ENCODE peak calls at places on chromosomes 6 and 20, in eight cellular contexts. J, S, I, X, O, M, C and H are unnamed samples.

GRCh38 chr6:157757430-157758403 is 65.3 kb upstream of the SNX9 start:
- DNase-seq in C (no peak), S (no peak), I (peak; percentile 62), M (no peak), O (no peak), X (no peak), J (no peak), H (no peak)

GRCh38 chr6:154962751-154963150 is 32.4 kb upstream of the TIAM2 start:
- DNase-seq in J (peak; percentile 25), C (no peak), O (no peak), I (no peak), X (no peak), S (peak; percentile 89), M (peak; percentile 79), H (peak; percentile 44)

GRCh38 chr6:46583711-46584110 is 68.9 kb downstream of the CYP39A1 start:
- DNase-seq in I (no peak), O (no peak), M (no peak), C (no peak), S (no peak), X (no peak), J (no peak), H (no peak)

GRCh38 chr6:137784583-137784982 is 82.5 kb upstream of the TNFAIP3 start:
- DNase-seq in I (no peak), J (no peak), X (no peak), S (no peak), M (no peak), O (no peak), C (no peak), H (no peak)

GRCh38 chr6:127102299-127102698 is 16.2 kb upstream of the RSPO3 start:
- DNase-seq in S (peak; percentile 94), X (no peak), M (peak; percentile 75), J (no peak), C (no peak), O (no peak), I (no peak), H (no peak)

GRCh38 chr6:17577059-17577458 is 23.0 kb upstream of the FAM8A1 start:
- DNase-seq in X (no peak), S (no peak), I (no peak), M (no peak), O (no peak), C (no peak), J (no peak), H (no peak)

GRCh38 chr6:36570264-36570663 is 23.0 kb upstream of the STK38 start:
- DNase-seq in I (no peak), S (no peak), J (no peak), X (no peak), O (no peak), M (no peak), C (no peak), H (no peak)

GRCh38 chr6:80126657-80127350 is 20.3 kb downstream of the BCKDHB start:
- DNase-seq in O (no peak), M (no peak), X (no peak), S (no peak), J (no peak), C (no peak), I (no peak), H (no peak)

GRCh38 chr6:6686748-6687601 is 98.5 kb downstream of the LY86 start:
- DNase-seq in I (peak; percentile 87), S (no peak), J (no peak), O (peak; percentile 97), C (peak; percentile 90), M (peak; percentile 39), X (peak; percentile 95), H (peak; percentile 99)

GRCh38 chr6:53878808-53879207 is 84.0 kb downstream of the LRRC1 start:
- DNase-seq in C (no peak), X (no peak), I (no peak), S (no peak), J (no peak), M (no peak), O (no peak), H (no peak)

GRCh38 chr6:35078226-35078850 is 62.8 kb downstream of the TCP11 start:
- DNase-seq in S (no peak), J (no peak), X (no peak), O (no peak), M (no peak), I (no peak), C (no peak), H (no peak)

GRCh38 chr6:144265390-144265789 is 19.7 kb upstream of the UTRN start:
- DNase-seq in C (peak; percentile 67), M (peak; percentile 61), X (no peak), O (peak; percentile 3), S (peak; percentile 61), J (peak; percentile 70), I (no peak), H (peak; percentile 79)

GRCh38 chr6:3266170-3266569 is 7.4 kb downstream of the PSMG4 start:
- DNase-seq in S (no peak), O (no peak), X (no peak), C (no peak), M (no peak), J (no peak), I (no peak), H (peak; percentile 21)

GRCh38 chr20:45420125-45420524 is 4.2 kb downstream of the PIGT start:
- DNase-seq in S (no peak), X (no peak), O (no peak), C (no peak), I (no peak), J (no peak), M (no peak), H (no peak)

GRCh38 chr6:116424001-116424400 is 37.2 kb upstream of the CALHM6 start:
- DNase-seq in S (peak; percentile 78), J (no peak), I (no peak), O (no peak), C (no peak), M (no peak), X (no peak), H (no peak)

GRCh38 chr20:46040902-46041535 is 12.0 kb downstream of the SLC12A5 start:
- DNase-seq in X (peak; percentile 34), C (peak; percentile 76), S (peak; percentile 26), O (peak; percentile 47), J (no peak), I (no peak), M (peak; percentile 37), H (peak; percentile 88)

GRCh38 chr6:155786528-155786927 is 330.9 kb upstream of the NOX3 start:
- DNase-seq in J (no peak), I (no peak), X (no peak), M (no peak), C (no peak), O (no peak), S (no peak), H (no peak)

GRCh38 chr6:37052027-37052628 is 46.7 kb downstream of the FGD2 start:
- DNase-seq in M (no peak), X (no peak), S (no peak), I (no peak), C (no peak), O (peak; percentile 28), J (no peak), H (peak; percentile 89)

GRCh38 chr20:32435449-32436107 is 77.4 kb downstream of the ASXL1 start:
- DNase-seq in J (no peak), C (no peak), M (no peak), S (no peak), I (peak; percentile 32), X (no peak), O (no peak), H (peak; percentile 32)

GRCh38 chr6:28490191-28490890 is 25.3 kb downstream of the GPX6 start:
- DNase-seq in I (no peak), O (no peak), M (peak; percentile 52), C (no peak), X (no peak), J (no peak), S (peak; percentile 19), H (peak; percentile 31)

GRCh38 chr20:57013741-57014140 is 252.7 kb downstream of the BMP7 start:
- DNase-seq in J (no peak), O (no peak), S (no peak), C (peak; percentile 59), M (peak; percentile 15), I (no peak), X (no peak), H (peak; percentile 91)
- H3K4me3 ChIP-seq in J (no peak overlapping the region), O (no peak overlapping the region), S (no peak overlapping the region), C (no peak overlapping the region), M (no peak overlapping the region), I (no peak overlapping the region), X (no peak overlapping the region), H (no peak overlapping the region)

DNA sequence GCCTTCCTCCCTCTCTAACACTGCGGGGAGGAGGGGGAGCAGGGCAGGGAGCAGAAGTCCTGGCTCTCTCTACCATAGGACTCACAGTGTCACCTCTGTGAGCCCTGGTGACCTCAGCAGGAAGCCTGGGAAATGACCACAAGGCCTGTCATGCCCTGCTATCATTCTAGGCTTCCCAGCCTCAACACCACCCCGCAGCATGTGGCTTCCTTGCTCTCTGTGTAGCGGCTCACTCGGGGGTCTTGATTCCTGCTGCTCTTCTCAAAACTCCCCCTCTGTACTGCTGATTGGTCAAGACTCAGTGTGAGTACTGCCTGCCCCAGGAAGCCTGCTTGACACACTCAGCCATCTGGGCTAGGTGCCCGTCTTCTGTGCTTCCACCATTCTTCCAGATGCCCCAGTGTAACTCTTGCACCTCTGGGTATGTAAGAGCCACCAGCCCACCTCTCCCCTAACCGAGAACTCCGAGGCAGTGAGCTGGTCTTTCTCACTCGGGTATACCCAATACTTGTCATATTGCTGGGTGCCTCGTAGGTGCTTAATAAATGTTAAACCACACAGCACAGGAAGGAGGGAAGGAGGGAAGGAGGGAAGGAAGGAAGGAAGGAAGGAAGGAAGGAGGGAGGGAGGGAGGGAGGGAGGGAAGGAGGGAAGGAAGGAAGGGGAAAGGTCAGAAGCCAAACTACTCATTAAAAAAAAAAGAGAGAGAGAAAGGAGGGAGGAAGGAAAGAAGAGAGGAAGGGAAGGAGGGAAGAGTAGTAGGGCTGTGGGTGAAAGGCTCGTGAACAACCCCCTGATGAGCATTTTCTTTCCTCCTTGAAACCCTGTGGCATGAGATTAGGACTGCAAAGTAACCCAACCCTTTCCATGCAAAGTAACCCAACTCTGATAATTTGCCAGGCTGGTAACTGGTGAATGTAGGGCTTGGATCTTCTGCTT is 5.0 kb downstream of the MDFI start:
- DNase-seq in M (no peak), X (no peak), C (no peak), J (no peak), I (no peak), O (no peak), S (no peak), H (no peak)
- H3K4me3 ChIP-seq in M (no peak overlapping the region), X (no peak overlapping the region), C (no peak overlapping the region), J (no peak overlapping the region), I (no peak overlapping the region), O (no peak overlapping the region), S (no peak overlapping the region), H (no peak overlapping the region)

GRCh38 chr20:62923669-62924566 is 2.4 kb downstream of the DIDO1 start:
- DNase-seq in M (no peak), J (no peak), X (no peak), O (no peak), S (no peak), I (no peak), C (no peak), H (no peak)
- H3K4me3 ChIP-seq in M (peak overlapping the region; percentile 93), J (peak overlapping the region; percentile 83), X (peak overlapping the region; percentile 91), O (peak overlapping the region; percentile 92), S (peak overlapping the region; percentile 99), I (no peak overlapping the region), C (peak overlapping the region; percentile 93), H (peak overlapping the region; percentile 96)

DNA sequence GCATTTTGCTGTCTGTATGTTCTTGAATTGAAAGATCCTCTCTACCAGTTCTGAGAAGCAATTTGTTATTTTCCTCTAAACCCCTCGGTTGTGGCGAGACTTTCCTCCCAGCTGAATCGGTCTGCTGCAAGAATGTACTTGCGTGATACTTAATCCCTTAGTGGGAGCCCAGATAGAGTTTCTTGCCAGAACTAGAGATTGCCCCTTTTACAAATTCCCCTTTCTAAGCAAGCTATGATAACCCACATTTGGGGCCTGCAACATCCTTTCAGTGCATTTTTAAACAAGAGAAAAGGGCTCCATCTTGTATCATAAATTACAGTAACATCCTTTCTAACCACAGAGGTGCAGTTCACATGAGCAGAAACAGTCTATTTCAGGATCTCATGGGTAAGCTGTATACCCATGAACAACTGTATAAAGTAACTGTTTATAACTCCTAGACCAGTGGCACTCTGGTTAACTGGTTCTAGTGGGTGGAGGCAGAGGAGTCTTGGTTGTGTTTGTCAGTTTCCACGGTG is 112.9 kb upstream of the ZNF217 start:
- DNase-seq in X (no peak), M (peak; percentile 89), I (no peak), S (peak; percentile 83), J (no peak), O (peak; percentile 58), C (no peak), H (no peak)
- H3K4me3 ChIP-seq in X (no peak overlapping the region), M (no peak overlapping the region), I (no peak overlapping the region), S (no peak overlapping the region), J (no peak overlapping the region), O (peak overlapping the region; percentile 12), C (no peak overlapping the region), H (no peak overlapping the region)